ENCODE peak calls at places on chromosomes 16 and 17, in seven cellular contexts. One of them, this sample, is unnamed.
A peak's percentile ranks its signal among the peaks of the same experiment; 100 is the strongest.

GRCh38 chr16:69077251-69077650 is 28.2 kb upstream of the HAS3 start:
- DNase-seq in AG04450: no peak
- DNase-seq in testis: no peak
- DNase-seq in lower lobe of right lung: no peak
- DNase-seq in fibroblast of lung: peak; percentile 84
- DNase-seq in lung: no peak
- DNase-seq in ovary: no peak
- DNase-seq in this sample: peak; percentile 88

GRCh38 chr17:83152745-83153611 is 73.6 kb downstream of the METRNL start:
- DNase-seq in AG04450: no peak
- DNase-seq in testis: peak; percentile 30
- DNase-seq in lower lobe of right lung: peak; percentile 77
- DNase-seq in fibroblast of lung: no peak
- DNase-seq in lung: peak; percentile 35
- DNase-seq in ovary: no peak
- DNase-seq in this sample: no peak

GRCh38 chr17:60325730-60326524 is 66.0 kb downstream of the USP32 start:
- DNase-seq in AG04450: no peak
- DNase-seq in testis: no peak
- DNase-seq in lower lobe of right lung: peak; percentile 61
- DNase-seq in fibroblast of lung: no peak
- DNase-seq in lung: no peak
- DNase-seq in ovary: no peak
- DNase-seq in this sample: no peak

GRCh38 chr17:28807925-28808641 is 34.5 kb downstream of the FAM222B start:
- DNase-seq in AG04450: peak; percentile 66
- DNase-seq in testis: no peak
- DNase-seq in lower lobe of right lung: no peak
- DNase-seq in fibroblast of lung: peak; percentile 89
- DNase-seq in lung: no peak
- DNase-seq in ovary: no peak
- DNase-seq in this sample: no peak

GRCh38 chr17:16988749-16989229 is 16.9 kb upstream of the TNFRSF13B start:
- DNase-seq in AG04450: no peak
- DNase-seq in testis: no peak
- DNase-seq in lower lobe of right lung: no peak
- DNase-seq in fibroblast of lung: peak; percentile 17
- DNase-seq in lung: no peak
- DNase-seq in ovary: no peak
- DNase-seq in this sample: no peak

GRCh38 chr17:37310940-37311339 is 64.8 kb upstream of the C17orf78 start:
- DNase-seq in AG04450: no peak
- DNase-seq in testis: no peak
- DNase-seq in lower lobe of right lung: no peak
- DNase-seq in fibroblast of lung: peak; percentile 35
- DNase-seq in lung: no peak
- DNase-seq in ovary: no peak
- DNase-seq in this sample: no peak

GRCh38 chr17:40063915-40064531 is 1.3 kb downstream of the THRA start:
- DNase-seq in AG04450: no peak
- DNase-seq in testis: no peak
- DNase-seq in lower lobe of right lung: peak; percentile 64
- DNase-seq in fibroblast of lung: no peak
- DNase-seq in lung: no peak
- DNase-seq in ovary: no peak
- DNase-seq in this sample: no peak

GRCh38 chr17:7252176-7253043 is at the start of gene ELP5:
- DNase-seq in AG04450: peak; percentile 81
- DNase-seq in testis: peak; percentile 94
- DNase-seq in lower lobe of right lung: peak; percentile 97
- DNase-seq in fibroblast of lung: peak; percentile 94
- DNase-seq in lung: peak; percentile 94
- DNase-seq in ovary: peak; percentile 95
- DNase-seq in this sample: peak; percentile 94

GRCh38 chr16:79592150-79592549 is 8.4 kb downstream of the MAF start:
- DNase-seq in AG04450: no peak
- DNase-seq in testis: no peak
- DNase-seq in lower lobe of right lung: no peak
- DNase-seq in fibroblast of lung: no peak
- DNase-seq in lung: no peak
- DNase-seq in ovary: no peak
- DNase-seq in this sample: no peak

GRCh38 chr16:79595916-79596450 is 4.6 kb downstream of the MAF start:
- DNase-seq in AG04450: no peak
- DNase-seq in testis: peak; percentile 55
- DNase-seq in lower lobe of right lung: no peak
- DNase-seq in fibroblast of lung: no peak
- DNase-seq in lung: no peak
- DNase-seq in ovary: no peak
- DNase-seq in this sample: no peak

GRCh38 chr16:79595261-79595660 is 5.3 kb downstream of the MAF start:
- DNase-seq in AG04450: no peak
- DNase-seq in testis: peak; percentile 42
- DNase-seq in lower lobe of right lung: no peak
- DNase-seq in fibroblast of lung: no peak
- DNase-seq in lung: no peak
- DNase-seq in ovary: no peak
- DNase-seq in this sample: no peak

GRCh38 chr16:79593074-79593531 is 7.4 kb downstream of the MAF start:
- DNase-seq in AG04450: no peak
- DNase-seq in testis: peak; percentile 25
- DNase-seq in lower lobe of right lung: no peak
- DNase-seq in fibroblast of lung: no peak
- DNase-seq in lung: no peak
- DNase-seq in ovary: no peak
- DNase-seq in this sample: peak; percentile 28

GRCh38 chr16:79593754-79594153 is 6.8 kb downstream of the MAF start:
- DNase-seq in AG04450: no peak
- DNase-seq in testis: no peak
- DNase-seq in lower lobe of right lung: no peak
- DNase-seq in fibroblast of lung: no peak
- DNase-seq in lung: no peak
- DNase-seq in ovary: no peak
- DNase-seq in this sample: no peak
- H3K27me3 ChIP-seq in AG04450: peaks cover 13% of the 10 kb centered on the region
- H3K27me3 ChIP-seq in testis: no peaks in the 10 kb centered on the region
- H3K27me3 ChIP-seq in lower lobe of right lung: peaks cover 7% of the 10 kb centered on the region
- H3K27me3 ChIP-seq in fibroblast of lung: no peaks in the 10 kb centered on the region
- H3K27me3 ChIP-seq in lung: no peaks in the 10 kb centered on the region
- H3K27me3 ChIP-seq in ovary: no peaks in the 10 kb centered on the region
- H3K27me3 ChIP-seq in this sample: no peaks in the 10 kb centered on the region

GRCh38 chr16:75687361-75687760 is 10.6 kb upstream of the CPHXL2 start:
- DNase-seq in AG04450: no peak
- DNase-seq in testis: no peak
- DNase-seq in lower lobe of right lung: no peak
- DNase-seq in fibroblast of lung: no peak
- DNase-seq in lung: no peak
- DNase-seq in ovary: no peak
- DNase-seq in this sample: no peak

GRCh38 chr16:75676909-75677308 is at the start of gene CPHXL2:
- DNase-seq in AG04450: no peak
- DNase-seq in testis: no peak
- DNase-seq in lower lobe of right lung: no peak
- DNase-seq in fibroblast of lung: no peak
- DNase-seq in lung: no peak
- DNase-seq in ovary: no peak
- DNase-seq in this sample: no peak

GRCh38 chr16:75679366-75679765 is 2.6 kb upstream of the CPHXL2 start:
- DNase-seq in AG04450: no peak
- DNase-seq in testis: no peak
- DNase-seq in lower lobe of right lung: no peak
- DNase-seq in fibroblast of lung: peak; percentile 20
- DNase-seq in lung: no peak
- DNase-seq in ovary: no peak
- DNase-seq in this sample: no peak

DNA sequence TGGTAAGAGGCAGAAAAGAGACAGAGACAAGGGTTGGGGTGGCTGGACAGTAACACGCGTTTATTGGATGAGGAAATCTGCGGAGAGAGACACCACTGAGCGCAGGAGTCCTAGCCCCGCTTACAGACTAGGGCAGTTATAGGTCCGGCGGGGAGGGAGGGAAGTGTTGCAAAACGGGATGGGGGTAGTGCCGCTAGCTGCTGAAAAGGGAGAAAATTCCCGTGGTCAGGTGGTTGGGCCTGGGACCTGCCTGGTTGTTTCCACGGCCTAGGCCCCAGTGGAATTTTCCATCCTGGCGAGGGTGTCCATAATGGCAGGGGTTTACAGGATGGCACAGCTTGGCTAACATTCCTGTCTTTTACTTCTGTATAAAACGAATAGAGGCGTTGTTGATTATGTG is 5.5 kb upstream of the CPHXL2 start:
- DNase-seq in AG04450: no peak
- DNase-seq in testis: no peak
- DNase-seq in lower lobe of right lung: no peak
- DNase-seq in fibroblast of lung: no peak
- DNase-seq in lung: no peak
- DNase-seq in ovary: no peak
- DNase-seq in this sample: no peak
- H3K4me3 ChIP-seq in AG04450: no peak overlapping the region
- H3K4me3 ChIP-seq in testis: no peak overlapping the region
- H3K4me3 ChIP-seq in lower lobe of right lung: no peak overlapping the region
- H3K4me3 ChIP-seq in fibroblast of lung: no peak overlapping the region
- H3K4me3 ChIP-seq in lung: no peak overlapping the region
- H3K4me3 ChIP-seq in ovary: no peak overlapping the region
- H3K4me3 ChIP-seq in this sample: no peak overlapping the region

DNA sequence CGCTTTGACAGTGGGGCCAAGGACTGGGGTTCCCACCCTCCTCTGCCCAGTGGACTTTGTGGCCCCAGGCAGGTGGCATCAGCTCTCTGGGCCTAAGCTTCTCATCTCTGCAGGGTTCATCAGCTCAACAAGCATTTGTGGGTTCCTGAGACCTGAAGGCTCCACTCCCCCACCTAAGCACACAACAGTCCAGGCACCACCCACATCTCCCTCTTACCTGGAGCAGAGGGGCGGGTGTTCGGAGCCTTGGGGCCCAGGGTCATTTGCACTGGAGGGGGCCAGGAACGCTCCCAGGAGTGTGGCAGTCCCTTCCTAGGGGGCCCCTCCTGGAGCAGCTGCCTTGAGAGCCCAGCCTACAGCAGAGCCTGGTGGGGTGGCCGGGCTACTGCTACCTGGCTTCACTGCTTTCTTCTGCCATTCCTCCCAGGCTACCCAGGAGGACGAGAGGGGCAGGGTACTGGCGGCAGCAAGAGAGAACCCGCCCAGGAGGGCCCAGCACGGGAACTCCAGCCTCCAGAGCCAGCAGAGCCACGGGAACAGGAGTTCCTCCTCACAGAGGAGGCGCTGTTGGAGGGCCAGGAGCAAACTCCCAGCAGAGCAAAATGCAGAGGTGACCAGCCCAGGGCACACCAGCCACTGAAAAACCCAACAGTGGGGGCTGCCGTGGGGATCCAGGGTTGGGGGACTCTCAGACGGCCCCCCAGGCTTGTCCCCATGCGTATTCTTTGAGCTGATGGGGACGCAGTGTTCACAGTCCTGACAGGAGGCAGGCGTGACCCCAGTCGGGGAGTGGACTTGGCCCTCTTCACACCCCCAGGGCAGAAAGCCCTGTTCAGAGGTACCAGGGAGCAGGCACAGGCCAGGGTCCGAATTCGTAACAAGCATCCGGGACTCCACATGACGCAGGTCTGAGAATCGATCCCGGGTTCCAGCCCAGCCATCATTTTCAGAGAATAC is 35.1 kb upstream of the SLC38A10 start:
- DNase-seq in AG04450: no peak
- DNase-seq in testis: no peak
- DNase-seq in lower lobe of right lung: no peak
- DNase-seq in fibroblast of lung: peak; percentile 8
- DNase-seq in lung: no peak
- DNase-seq in ovary: no peak
- DNase-seq in this sample: peak; percentile 82
- TF ChIP-seq CTCF in AG04450: no peak
- TF ChIP-seq CTCF in testis: no peak
- TF ChIP-seq CTCF in lower lobe of right lung: no peak
- TF ChIP-seq CTCF in fibroblast of lung: no peak
- TF ChIP-seq CTCF in lung: no peak
- TF ChIP-seq CTCF in ovary: no peak
- TF ChIP-seq CTCF in this sample: no peak

GRCh38 chr17:79385962-79386563 is 224.8 kb downstream of the RBFOX3 start:
- DNase-seq in AG04450: no peak
- DNase-seq in testis: no peak
- DNase-seq in lower lobe of right lung: no peak
- DNase-seq in fibroblast of lung: no peak
- DNase-seq in lung: no peak
- DNase-seq in ovary: no peak
- DNase-seq in this sample: no peak

GRCh38 chr17:79379700-79380099 is 231.2 kb downstream of the RBFOX3 start:
- DNase-seq in AG04450: no peak
- DNase-seq in testis: no peak
- DNase-seq in lower lobe of right lung: no peak
- DNase-seq in fibroblast of lung: no peak
- DNase-seq in lung: no peak
- DNase-seq in ovary: no peak
- DNase-seq in this sample: no peak

GRCh38 chr17:79377230-79377790 is 233.5 kb downstream of the RBFOX3 start:
- DNase-seq in AG04450: no peak
- DNase-seq in testis: no peak
- DNase-seq in lower lobe of right lung: no peak
- DNase-seq in fibroblast of lung: no peak
- DNase-seq in lung: no peak
- DNase-seq in ovary: no peak
- DNase-seq in this sample: no peak

GRCh38 chr17:79387783-79388182 is 223.1 kb downstream of the RBFOX3 start:
- DNase-seq in AG04450: no peak
- DNase-seq in testis: no peak
- DNase-seq in lower lobe of right lung: no peak
- DNase-seq in fibroblast of lung: no peak
- DNase-seq in lung: no peak
- DNase-seq in ovary: no peak
- DNase-seq in this sample: no peak

DNA sequence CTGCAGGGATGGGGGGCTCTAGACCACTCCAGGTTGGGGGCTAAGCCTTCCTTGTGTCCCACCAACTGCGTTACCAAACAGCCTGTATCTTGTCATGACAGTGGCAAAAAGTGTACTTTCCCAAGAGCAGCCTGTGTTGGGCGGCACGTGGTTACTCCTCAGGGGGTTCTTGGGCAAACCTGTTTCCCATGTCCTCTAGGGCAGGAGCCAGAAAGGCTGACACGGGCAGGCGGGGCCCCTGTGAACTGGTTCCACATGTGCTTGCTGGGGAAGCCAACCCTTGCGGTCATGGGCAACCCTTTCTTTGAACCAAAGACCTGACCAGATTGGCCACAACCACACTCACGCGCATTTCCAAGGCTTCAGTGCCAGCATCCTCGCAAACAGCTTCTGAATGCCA is 228.5 kb downstream of the RBFOX3 start:
- DNase-seq in AG04450: no peak
- DNase-seq in testis: no peak
- DNase-seq in lower lobe of right lung: no peak
- DNase-seq in fibroblast of lung: no peak
- DNase-seq in lung: no peak
- DNase-seq in ovary: no peak
- DNase-seq in this sample: no peak
- H3K27me3 ChIP-seq in AG04450: peaks cover 2% of the 10 kb centered on the region
- H3K27me3 ChIP-seq in testis: no peaks in the 10 kb centered on the region
- H3K27me3 ChIP-seq in lower lobe of right lung: peaks cover 51% of the 10 kb centered on the region
- H3K27me3 ChIP-seq in fibroblast of lung: no peaks in the 10 kb centered on the region
- H3K27me3 ChIP-seq in lung: no peaks in the 10 kb centered on the region
- H3K27me3 ChIP-seq in ovary: no peaks in the 10 kb centered on the region
- H3K27me3 ChIP-seq in this sample: no peaks in the 10 kb centered on the region

This sample was measured in thyroid gland.